ENCODE peak calls at places on chromosomes 2 and 18, in seven cellular contexts. I is adrenal gland, Q is foreskin fibroblast, W is uterus, N is IMR-90, J is Peyer's patch, V is coronary artery. E is an unnamed sample.

GRCh38 chr2:133503927-133504326 is 64.3 kb downstream of the NCKAP5 start:
- DNase-seq in J (no peak), W (no peak), Q (no peak), V (no peak), I (no peak), N (no peak), E (no peak)

GRCh38 chr2:29311458-29311857 is 196.2 kb downstream of the CLIP4 start:
- DNase-seq in W (no peak), V (no peak), I (no peak), N (no peak), Q (no peak), J (no peak), E (no peak)

GRCh38 chr2:51829477-51829876 is 797.5 kb upstream of the NRXN1 start:
- DNase-seq in W (no peak), N (no peak), J (no peak), Q (no peak), I (no peak), V (no peak), E (no peak)

GRCh38 chr2:109612991-109613921 is 510 bp downstream of the SEPTIN10 start:
- DNase-seq in W (peak; percentile 71), N (peak; percentile 61), V (peak; percentile 82), I (peak; percentile 77), J (peak; percentile 58), Q (peak; percentile 33), E (no peak)

GRCh38 chr18:58567453-58568196 is 61.3 kb downstream of the ALPK2 start:
- DNase-seq in I (no peak), J (no peak), N (peak; percentile 99), W (peak; percentile 33), V (no peak), Q (peak; percentile 91), E (no peak)

GRCh38 chr2:240747256-240747655 is 55.6 kb downstream of the AQP12A start:
- DNase-seq in J (no peak), Q (no peak), V (no peak), N (no peak), W (no peak), I (no peak), E (no peak)

GRCh38 chr2:20483496-20483895 is 36.6 kb downstream of the RHOB start:
- DNase-seq in N (no peak), J (peak; percentile 51), I (peak; percentile 71), Q (no peak), W (peak; percentile 81), V (peak; percentile 84), E (no peak)

GRCh38 chr2:128796321-128796720 is 477.7 kb upstream of the HS6ST1 start:
- DNase-seq in Q (no peak), N (no peak), I (no peak), J (no peak), V (peak; percentile 26), W (no peak), E (no peak)

GRCh38 chr2:207334631-207335371 is 169.1 kb upstream of the KLF7 start:
- DNase-seq in I (peak; percentile 84), J (peak; percentile 57), Q (peak; percentile 96), W (peak; percentile 61), V (peak; percentile 80), N (peak; percentile 100), E (peak; percentile 50)

GRCh38 chr2:238101891-238102841 is 2.0 kb downstream of the ESPNL start:
- DNase-seq in N (no peak), I (no peak), Q (no peak), J (peak; percentile 45), V (no peak), W (no peak), E (no peak)

GRCh38 chr2:216210711-216211131 is 101.6 kb downstream of the XRCC5 start:
- DNase-seq in I (no peak), J (no peak), V (no peak), N (peak; percentile 9), W (no peak), Q (no peak), E (no peak)

GRCh38 chr2:152189622-152190495 is 14.3 kb upstream of the STAM2 start:
- DNase-seq in Q (peak; percentile 60), V (no peak), J (peak; percentile 58), W (peak; percentile 28), I (peak; percentile 78), N (peak; percentile 77), E (no peak)

GRCh38 chr2:34447097-34447496 is 848.0 kb upstream of the FAM98A start:
- DNase-seq in J (no peak), Q (no peak), N (no peak), V (no peak), I (no peak), W (no peak), E (no peak)

GRCh38 chr2:237472187-237472712 is 14.8 kb upstream of the MLPH start:
- DNase-seq in W (no peak), Q (no peak), I (no peak), V (peak; percentile 69), N (no peak), J (no peak), E (no peak)

GRCh38 chr2:233288663-233289062 is 19.0 kb upstream of the SAG start:
- DNase-seq in Q (no peak), N (no peak), I (no peak), W (no peak), J (peak; percentile 31), V (no peak), E (no peak)

GRCh38 chr2:149747456-149747855 is 159.9 kb upstream of the MMADHC start:
- DNase-seq in V (no peak), I (no peak), W (no peak), N (no peak), J (no peak), Q (no peak), E (no peak)

GRCh38 chr2:162828545-162828944 is 10.0 kb downstream of the KCNH7 start:
- DNase-seq in J (no peak), I (no peak), N (no peak), Q (no peak), W (no peak), V (no peak), E (no peak)

GRCh38 chr2:241837197-241837596 is 21.5 kb downstream of the PDCD1 start:
- DNase-seq in W (no peak), V (peak; percentile 17), N (no peak), I (no peak), J (no peak), Q (no peak), E (no peak)

GRCh38 chr2:241834853-241835210 is 23.9 kb downstream of the PDCD1 start:
- DNase-seq in J (no peak), I (no peak), W (no peak), N (no peak), Q (no peak), V (peak; percentile 21), E (no peak)

GRCh38 chr2:241835605-241836004 is 23.1 kb downstream of the PDCD1 start:
- DNase-seq in I (no peak), V (no peak), N (no peak), Q (no peak), W (no peak), J (no peak), E (no peak)

GRCh38 chr2:241833938-241834852 is 24.5 kb downstream of the PDCD1 start:
- DNase-seq in Q (no peak), J (no peak), W (no peak), I (no peak), V (peak; percentile 46), N (no peak), E (no peak)

DNA sequence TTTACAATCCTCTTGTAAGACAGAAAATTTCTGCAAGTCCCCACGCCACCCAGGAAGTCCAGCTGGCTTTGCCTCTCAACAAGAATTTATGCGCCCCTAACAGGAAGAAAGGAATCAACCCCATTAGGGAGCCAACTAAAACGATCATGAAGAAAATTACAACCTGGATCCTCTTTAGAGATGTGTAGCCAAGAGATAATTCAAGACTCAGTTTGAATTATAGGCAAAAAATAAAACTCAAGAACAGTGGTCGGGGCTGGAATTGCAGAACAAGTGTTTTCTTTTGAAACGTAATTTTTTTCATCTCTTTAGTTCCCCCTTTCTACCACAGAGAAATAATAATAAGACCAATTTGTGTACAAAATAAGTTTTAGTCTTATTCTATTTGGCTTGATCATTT is 22.4 kb downstream of the PDCD1 start:
- DNase-seq in Q (no peak), N (no peak), I (no peak), W (no peak), J (no peak), V (peak; percentile 26), E (no peak)
- TF ChIP-seq CTCF in Q (no peak), N (no peak), I (no peak), W (no peak), J (peak; percentile 16), V (no peak), E (no peak)

DNA sequence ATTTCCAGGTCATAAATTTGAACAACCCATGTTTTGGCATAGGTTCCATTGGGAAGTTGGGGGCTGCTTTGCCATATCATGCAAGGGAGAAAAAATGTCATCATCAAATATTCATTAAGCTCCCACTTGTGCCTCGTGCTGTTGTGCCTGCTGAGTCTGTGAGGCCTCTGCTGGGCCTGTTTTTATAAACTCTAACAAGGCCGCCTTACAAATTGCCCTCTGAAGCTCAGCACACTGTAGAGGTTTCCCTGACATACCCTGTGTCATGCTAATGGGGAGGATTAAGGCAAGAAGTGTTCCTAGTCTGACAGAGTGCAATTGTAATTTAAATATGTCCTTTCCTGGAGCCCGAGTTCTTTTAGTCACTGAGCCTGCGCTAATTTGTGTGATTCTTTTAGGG is 17.6 kb downstream of the OSBPL6 start:
- DNase-seq in N (no peak), Q (no peak), J (no peak), V (no peak), W (no peak), I (no peak), E (no peak)
- H3K4me3 ChIP-seq in N (no peak overlapping the region), Q (no peak overlapping the region), J (no peak overlapping the region), V (no peak overlapping the region), W (no peak overlapping the region), I (no peak overlapping the region), E (no peak overlapping the region)

DNA sequence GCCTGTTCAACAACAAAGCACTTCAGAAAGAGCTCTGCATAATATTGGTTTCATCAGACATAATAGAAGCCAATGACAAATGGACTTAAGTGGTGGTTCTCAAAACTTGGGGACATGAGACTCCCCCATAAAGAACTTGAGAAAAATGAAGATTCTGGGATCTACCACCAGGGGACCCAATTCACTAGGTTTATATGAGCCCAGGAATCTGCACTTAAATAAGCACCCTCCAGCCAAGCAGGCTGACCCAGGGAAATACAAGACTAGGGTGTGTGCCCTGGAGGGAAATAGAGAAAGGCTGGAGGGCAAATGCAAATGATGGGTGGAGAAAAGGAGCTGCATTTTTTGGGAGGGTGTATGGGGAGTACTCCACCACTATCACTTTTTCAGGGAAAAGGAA is 52.5 kb downstream of the SATB2 start:
- DNase-seq in J (no peak), Q (no peak), V (no peak), W (no peak), N (peak; percentile 17), I (no peak), E (no peak)
- TF ChIP-seq CTCF in J (no peak), Q (peak; percentile 20), V (no peak), W (no peak), N (peak; percentile 26), I (no peak), E (peak; percentile 29)

GRCh38 chr2:5982911-5983310 is 290.7 kb downstream of the SOX11 start:
- DNase-seq in W (no peak), V (no peak), Q (no peak), J (no peak), N (no peak), I (no peak), E (no peak)

GRCh38 chr2:5978352-5978751 is 286.2 kb downstream of the SOX11 start:
- DNase-seq in W (no peak), J (no peak), Q (no peak), V (no peak), I (no peak), N (no peak), E (no peak)

GRCh38 chr2:5982217-5982910 is 290.2 kb downstream of the SOX11 start:
- DNase-seq in J (no peak), I (no peak), V (no peak), N (no peak), W (no peak), Q (no peak), E (no peak)

GRCh38 chr2:5980351-5981054 is 288.3 kb downstream of the SOX11 start:
- DNase-seq in V (no peak), Q (no peak), I (no peak), J (no peak), N (no peak), W (no peak), E (no peak)

GRCh38 chr2:5981241-5982055 is 289.3 kb downstream of the SOX11 start:
- DNase-seq in N (peak; percentile 12), W (no peak), Q (no peak), V (no peak), J (no peak), I (no peak), E (no peak)
- H3K4me3 ChIP-seq in N (peak overlapping the region; percentile 11), W (no peak overlapping the region), Q (no peak overlapping the region), V (no peak overlapping the region), J (no peak overlapping the region), I (no peak overlapping the region), E (no peak overlapping the region)

E was measured in GM12864.